ENCODE peak calls at places on chromosomes 2 and 18, in six cellular contexts. S, O, C, G, Z and X are unnamed samples.

GRCh38 chr18:59087391-59087790 is 52.3 kb upstream of the SEC11C start:
- DNase-seq in S (no peak), O (no peak), C (no peak), G (no peak), Z (no peak), X (no peak)

GRCh38 chr2:239153806-239154591 is 246.8 kb downstream of the HDAC4 start:
- DNase-seq in S (no peak), O (peak), C (peak), G (peak), Z (peak), X (no peak)

GRCh38 chr18:73487956-73488355 is 620.2 kb upstream of the NETO1 start:
- DNase-seq in S (no peak), O (no peak), C (no peak), G (no peak), Z (no peak), X (no peak)

GRCh38 chr2:11490194-11490593 is 24.2 kb upstream of the E2F6 start:
- DNase-seq in S (no peak), O (no peak), C (no peak), G (no peak), Z (no peak), X (no peak)

GRCh38 chr2:99988567-99988966 is 153.8 kb downstream of the AFF3 start:
- DNase-seq in S (no peak), O (no peak), C (no peak), G (no peak), Z (no peak), X (no peak)

GRCh38 chr2:831638-832037 is 119.0 kb upstream of the SNTG2 start:
- DNase-seq in S (no peak), O (no peak), C (no peak), G (no peak), Z (no peak), X (no peak)

GRCh38 chr2:159879061-159879604 is 81.1 kb upstream of the CD302 start:
- DNase-seq in S (no peak), O (no peak), C (no peak), G (no peak), Z (no peak), X (peak)

GRCh38 chr2:46175409-46175808 is 121.8 kb upstream of the EPAS1 start:
- DNase-seq in S (no peak), O (no peak), C (no peak), G (no peak), Z (no peak), X (no peak)

GRCh38 chr2:237667891-237668290 is 40.5 kb downstream of the LRRFIP1 start:
- DNase-seq in S (no peak), O (peak), C (no peak), G (no peak), Z (peak), X (no peak)

GRCh38 chr2:38245114-38245641 is 131.9 kb downstream of the ATL2 start:
- DNase-seq in S (no peak), O (no peak), C (no peak), G (no peak), Z (no peak), X (peak)

GRCh38 chr2:39380525-39381150 is 56.4 kb downstream of the MAP4K3 start:
- DNase-seq in S (no peak), O (no peak), C (no peak), G (no peak), Z (no peak), X (no peak)

GRCh38 chr2:100173907-100174525 is 31.6 kb upstream of the AFF3 start:
- DNase-seq in S (no peak), O (no peak), C (no peak), G (no peak), Z (no peak), X (no peak)

GRCh38 chr2:102606353-102606752 is 13.0 kb upstream of the SLC9A2 start:
- DNase-seq in S (no peak), O (no peak), C (no peak), G (no peak), Z (no peak), X (no peak)

GRCh38 chr2:230170532-230170931 is 49.3 kb downstream of the SP110 start:
- DNase-seq in S (no peak), O (no peak), C (no peak), G (no peak), Z (no peak), X (no peak)
- H3K4me3 ChIP-seq in S (no peak), O (no peak), C (no peak), G (no peak), Z (no peak), X (no peak)

DNA sequence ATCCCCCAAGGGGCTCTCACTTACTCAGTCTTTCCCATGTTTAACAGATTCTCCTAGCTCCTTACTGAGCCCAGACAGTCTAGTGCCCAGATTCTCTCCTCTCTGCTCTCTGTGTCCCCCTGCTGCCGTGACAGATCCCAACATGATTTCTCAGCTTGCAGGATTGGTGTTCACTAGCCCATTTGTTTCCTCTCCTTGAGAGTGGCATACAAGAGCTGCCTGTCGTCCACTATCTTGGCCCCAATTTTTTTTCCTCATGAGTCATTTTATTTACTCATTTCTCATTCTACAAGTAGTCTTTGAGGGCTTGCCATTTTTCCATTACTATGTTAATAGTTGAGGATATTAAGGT is 199.9 kb upstream of the FN1 start:
- DNase-seq in S (no peak), O (no peak), C (no peak), G (no peak), Z (no peak), X (no peak)
- TF ChIP-seq CTCF in S (peak), O (no peak), C (no peak), G (no peak), Z (no peak), X (no peak)

DNA sequence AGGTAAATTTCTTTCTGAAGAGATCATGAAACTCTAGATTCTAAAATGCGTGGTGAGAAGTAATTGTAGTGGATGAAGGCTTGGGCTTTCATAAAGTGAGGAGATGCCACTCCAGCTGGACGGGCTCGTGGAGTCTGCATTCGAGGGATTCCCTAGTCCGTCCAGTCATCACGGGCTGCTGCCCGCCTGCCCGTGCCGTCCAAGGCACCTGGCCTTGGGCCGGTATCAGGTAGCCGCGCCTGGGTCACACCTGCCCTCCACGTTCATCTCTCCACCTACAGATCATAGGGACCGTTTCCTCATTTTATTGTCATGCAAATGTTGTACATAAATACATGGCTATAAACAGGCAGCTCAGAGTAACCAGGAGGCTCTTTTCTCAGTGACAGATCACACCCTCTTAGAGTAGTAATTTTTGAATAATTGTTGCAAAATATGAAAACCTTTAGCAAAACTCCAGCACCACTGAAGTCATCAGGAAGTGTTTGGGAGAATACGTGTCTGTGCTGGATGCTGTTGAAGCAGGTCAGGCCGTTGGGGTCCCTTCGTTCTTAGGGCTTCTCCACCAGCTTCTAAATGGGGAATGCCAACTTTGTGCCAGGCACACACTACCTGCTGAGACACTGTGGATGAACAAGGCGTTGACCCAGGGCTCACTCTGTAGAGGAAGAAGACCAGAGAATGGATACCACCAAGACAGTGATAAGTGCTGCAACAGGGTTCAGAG is 112.6 kb downstream of the FAM210A start:
- DNase-seq in S (no peak), O (no peak), C (no peak), G (no peak), Z (no peak), X (peak)
- H3K4me3 ChIP-seq in S (no peak), O (no peak), C (no peak), G (no peak), Z (no peak), X (peak)

GRCh38 chr2:15865923-15866322 is 74.4 kb upstream of the MYCN start:
- DNase-seq in S (no peak), O (no peak), C (no peak), G (no peak), Z (no peak), X (no peak)
- TF ChIP-seq CTCF in S (no peak), O (no peak), C (no peak), G (no peak), Z (no peak), X (no peak)

GRCh38 chr2:240997141-240997855 is 1.1 kb upstream of the SNED1 start:
- DNase-seq in S (no peak), O (no peak), C (peak), G (no peak), Z (peak), X (no peak)
- H3K4me3 ChIP-seq in S (no peak), O (peak), C (peak), G (no peak), Z (peak), X (no peak)

DNA sequence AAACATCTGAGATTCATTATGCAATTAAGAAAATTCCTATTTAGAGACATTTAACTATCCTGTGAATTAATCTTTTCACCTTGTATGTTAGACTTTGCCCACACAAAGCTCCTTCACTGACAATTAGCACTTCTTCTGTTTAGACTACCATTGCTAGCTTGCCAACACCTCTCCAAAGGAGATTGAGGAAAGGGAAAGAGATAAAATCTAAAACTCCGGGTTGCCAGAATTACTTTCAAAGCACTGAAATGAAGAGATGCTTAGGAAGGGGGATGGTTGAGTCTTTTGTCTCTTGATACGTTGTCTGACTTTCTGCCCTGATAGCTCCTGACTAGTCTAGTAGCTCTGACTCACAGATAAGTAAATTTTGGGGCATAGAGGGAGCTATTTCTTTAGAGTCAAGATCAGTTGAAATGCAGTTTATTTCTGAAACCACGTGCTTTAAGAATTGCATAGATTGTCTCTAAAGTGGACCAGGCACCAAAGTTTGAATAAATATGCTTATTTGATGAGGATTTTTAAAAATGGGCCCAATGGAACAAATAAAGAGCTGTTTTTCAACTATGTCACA is 74.1 kb upstream of the DSEL start:
- DNase-seq in S (no peak), O (no peak), C (no peak), G (no peak), Z (no peak), X (no peak)
- TF ChIP-seq CTCF in S (peak), O (no peak), C (no peak), G (no peak), Z (no peak), X (no peak)

GRCh38 chr2:43158259-43158880 is 68.0 kb downstream of the ZFP36L2 start:
- DNase-seq in S (no peak), O (peak), C (peak), G (peak), Z (peak), X (peak)
- H3K4me3 ChIP-seq in S (no peak), O (no peak), C (peak), G (no peak), Z (no peak), X (no peak)

DNA sequence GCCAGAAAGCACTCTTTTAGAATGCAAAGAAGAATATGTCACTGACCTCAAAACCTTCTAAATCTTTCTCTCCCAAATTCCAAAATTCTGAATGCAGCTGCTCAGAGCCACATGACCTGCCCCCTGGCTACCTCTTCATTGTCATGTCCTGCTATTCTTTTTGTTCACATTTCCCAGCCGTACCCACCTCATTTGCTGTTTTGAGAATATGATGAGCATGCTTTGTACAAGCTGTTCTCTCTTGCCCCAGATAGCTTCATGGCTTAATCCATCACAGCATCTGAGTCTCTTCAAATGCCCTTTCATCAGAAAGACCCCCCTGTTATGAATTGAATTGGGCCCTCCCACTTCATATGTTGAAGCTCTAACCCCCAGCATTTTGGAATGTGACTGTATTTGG is 214.3 kb downstream of the KCNS3 start:
- DNase-seq in S (no peak), O (no peak), C (no peak), G (no peak), Z (no peak), X (no peak)
- TF ChIP-seq CTCF in S (no peak), O (no peak), C (no peak), G (no peak), Z (no peak), X (no peak)